ENCODE peak calls at places on chromosomes 6 and 20, in ten cellular contexts. B is left ventricle myocardium inferior, I is cardiac fibroblast, X is tibial nerve, L is H9, T is colonic mucosa, M is adrenal gland, H is glutamatergic neuron, E is mucosa of descending colon, N is transverse colon. Z is an unnamed sample.

GRCh38 chr20:60211618-60212463 is 253.6 kb downstream of the CDH26 start:
- DNase-seq in B (no peak), I (no peak), X (no peak), L (no peak), T (no peak), M (no peak), H (no peak), E (no peak), N (no peak), Z (no peak)

GRCh38 chr6:129709909-129710721 is at the start of gene ARHGAP18:
- DNase-seq in B (peak), I (peak), X (peak), L (peak), T (peak), M (peak), H (peak), E (peak), N (peak), Z (peak)

GRCh38 chr6:40960784-40961430 is 78.1 kb downstream of the UNC5CL start:
- DNase-seq in B (no peak), I (no peak), X (no peak), L (no peak), T (no peak), M (no peak), H (no peak), E (no peak), N (no peak), Z (no peak)

GRCh38 chr20:22383156-22383555 is 201.2 kb downstream of the FOXA2 start:
- DNase-seq in B (no peak), I (no peak), X (no peak), L (no peak), T (no peak), M (no peak), H (no peak), E (no peak), N (no peak), Z (no peak)

GRCh38 chr6:168247456-168248147 is 72.0 kb downstream of the DACT2 start:
- DNase-seq in B (no peak), I (no peak), X (peak), L (no peak), T (peak), M (no peak), H (peak), E (peak), N (peak), Z (no peak)

GRCh38 chr20:62536731-62537401 is 61.1 kb upstream of the GATA5 start:
- DNase-seq in B (peak), I (no peak), X (no peak), L (no peak), T (no peak), M (peak), H (no peak), E (no peak), N (no peak), Z (peak)

GRCh38 chr20:20037960-20038359 is 14.3 kb downstream of the CRNKL1 start:
- DNase-seq in B (no peak), I (peak), X (no peak), L (no peak), T (no peak), M (no peak), H (no peak), E (no peak), N (no peak), Z (no peak)

GRCh38 chr6:10073326-10073725 is 341.5 kb downstream of the TFAP2A start:
- DNase-seq in B (no peak), I (no peak), X (no peak), L (no peak), T (no peak), M (no peak), H (no peak), E (no peak), N (no peak), Z (no peak)

GRCh38 chr20:22524393-22525015 is 59.9 kb downstream of the FOXA2 start:
- DNase-seq in B (no peak), I (no peak), X (no peak), L (no peak), T (no peak), M (no peak), H (no peak), E (no peak), N (no peak), Z (no peak)

GRCh38 chr6:11763460-11764249 is 14.9 kb downstream of the ADTRP start:
- DNase-seq in B (no peak), I (peak), X (no peak), L (no peak), T (no peak), M (peak), H (no peak), E (no peak), N (no peak), Z (no peak)

GRCh38 chr6:25036461-25036860 is 100.7 kb upstream of the RIPOR2 start:
- DNase-seq in B (no peak), I (no peak), X (no peak), L (no peak), T (no peak), M (no peak), H (no peak), E (no peak), N (no peak), Z (no peak)

GRCh38 chr6:108760158-108761050 is 87.8 kb upstream of the ARMC2 start:
- DNase-seq in B (no peak), I (peak), X (no peak), L (no peak), T (no peak), M (no peak), H (peak), E (no peak), N (no peak), Z (no peak)

GRCh38 chr6:106360989-106361430 is 493 bp downstream of the CRYBG1 start:
- DNase-seq in B (no peak), I (no peak), X (no peak), L (peak), T (peak), M (no peak), H (peak), E (peak), N (peak), Z (no peak)

GRCh38 chr6:8859501-8859900 is 424.2 kb upstream of the SLC35B3 start:
- DNase-seq in B (no peak), I (no peak), X (no peak), L (no peak), T (no peak), M (no peak), H (no peak), E (no peak), N (no peak), Z (no peak)

GRCh38 chr6:110529355-110529754 is 52.9 kb upstream of the SLC22A16 start:
- DNase-seq in B (no peak), I (peak), X (no peak), L (no peak), T (no peak), M (no peak), H (no peak), E (no peak), N (no peak), Z (no peak)

GRCh38 chr6:166058064-166058739 is 109.4 kb downstream of the TBXT start:
- DNase-seq in B (peak), I (peak), X (no peak), L (no peak), T (no peak), M (peak), H (no peak), E (no peak), N (no peak), Z (no peak)

GRCh38 chr6:43814865-43815264 is 44.9 kb downstream of the VEGFA start:
- DNase-seq in B (no peak), I (no peak), X (no peak), L (no peak), T (peak), M (no peak), H (no peak), E (no peak), N (no peak), Z (no peak)

GRCh38 chr20:41141153-41141815 is 3.9 kb downstream of the PLCG1 start:
- DNase-seq in B (peak), I (peak), X (peak), L (no peak), T (no peak), M (peak), H (no peak), E (no peak), N (peak), Z (peak)

GRCh38 chr6:158207452-158207788 is 39.3 kb downstream of the GTF2H5 start:
- DNase-seq in B (no peak), I (peak), X (no peak), L (no peak), T (no peak), M (no peak), H (no peak), E (no peak), N (no peak), Z (no peak)

GRCh38 chr6:40486576-40486975 is 100.6 kb downstream of the LRFN2 start:
- DNase-seq in B (no peak), I (no peak), X (no peak), L (no peak), T (no peak), M (no peak), H (no peak), E (no peak), N (no peak), Z (no peak)

GRCh38 chr6:33929575-33930288 is 125.9 kb upstream of the MLN start:
- DNase-seq in B (peak), I (no peak), X (no peak), L (no peak), T (no peak), M (no peak), H (no peak), E (no peak), N (no peak), Z (no peak)

GRCh38 chr20:62472020-62472342 is 3.8 kb downstream of the GATA5 start:
- DNase-seq in B (no peak), I (no peak), X (no peak), L (no peak), T (no peak), M (no peak), H (no peak), E (no peak), N (no peak), Z (no peak)

GRCh38 chr6:159002432-159003160 is 2.6 kb upstream of the RSPH3 start:
- DNase-seq in B (no peak), I (peak), X (no peak), L (no peak), T (no peak), M (peak), H (no peak), E (no peak), N (no peak), Z (no peak)

GRCh38 chr20:1392693-1393506 is at the start of gene FKBP1A:
- DNase-seq in B (peak), I (peak), X (peak), L (peak), T (peak), M (peak), H (peak), E (peak), N (peak), Z (peak)

GRCh38 chr6:14634072-14634471 is 516.5 kb downstream of the CD83 start:
- DNase-seq in B (no peak), I (no peak), X (no peak), L (no peak), T (no peak), M (no peak), H (no peak), E (no peak), N (no peak), Z (no peak)

GRCh38 chr6:125952764-125953501 is 3.6 kb upstream of the HINT3 start:
- DNase-seq in B (no peak), I (peak), X (no peak), L (peak), T (no peak), M (no peak), H (no peak), E (peak), N (peak), Z (no peak)

GRCh38 chr6:7108964-7109836 is 1.4 kb downstream of the RREB1 start:
- DNase-seq in B (peak), I (peak), X (peak), L (no peak), T (peak), M (peak), H (peak), E (peak), N (peak), Z (peak)

GRCh38 chr6:83781506-83781905 is 71.7 kb upstream of the RIPPLY2 start:
- DNase-seq in B (no peak), I (no peak), X (no peak), L (no peak), T (no peak), M (no peak), H (no peak), E (no peak), N (no peak), Z (no peak)

GRCh38 chr6:87700729-87701675 is 1.0 kb downstream of the AKIRIN2 start:
- DNase-seq in B (peak), I (peak), X (peak), L (no peak), T (peak), M (peak), H (peak), E (no peak), N (peak), Z (no peak)

GRCh38 chr20:51350941-51351631 is 191.4 kb downstream of the NFATC2 start:
- DNase-seq in B (no peak), I (peak), X (no peak), L (no peak), T (no peak), M (no peak), H (no peak), E (no peak), N (no peak), Z (peak)

GRCh38 chr6:152267967-152268845 is 369.0 kb downstream of the SYNE1 start:
- DNase-seq in B (no peak), I (peak), X (peak), L (no peak), T (no peak), M (no peak), H (no peak), E (no peak), N (no peak), Z (no peak)

GRCh38 chr6:132072271-132072670 is 121.1 kb upstream of the CCN2 start:
- DNase-seq in B (no peak), I (no peak), X (no peak), L (no peak), T (no peak), M (no peak), H (no peak), E (no peak), N (no peak), Z (no peak)

GRCh38 chr20:51790256-51790655 is 12.1 kb downstream of the SALL4 start:
- DNase-seq in B (no peak), I (no peak), X (no peak), L (no peak), T (no peak), M (no peak), H (no peak), E (no peak), N (no peak), Z (no peak)

GRCh38 chr6:39287601-39288000 is 26.6 kb downstream of the KCNK17 start:
- DNase-seq in B (no peak), I (no peak), X (no peak), L (no peak), T (no peak), M (no peak), H (no peak), E (no peak), N (no peak), Z (no peak)

GRCh38 chr6:111841822-111842221 is 31.4 kb downstream of the FYN start:
- DNase-seq in B (no peak), I (peak), X (peak), L (no peak), T (peak), M (no peak), H (no peak), E (no peak), N (peak), Z (no peak)

DNA sequence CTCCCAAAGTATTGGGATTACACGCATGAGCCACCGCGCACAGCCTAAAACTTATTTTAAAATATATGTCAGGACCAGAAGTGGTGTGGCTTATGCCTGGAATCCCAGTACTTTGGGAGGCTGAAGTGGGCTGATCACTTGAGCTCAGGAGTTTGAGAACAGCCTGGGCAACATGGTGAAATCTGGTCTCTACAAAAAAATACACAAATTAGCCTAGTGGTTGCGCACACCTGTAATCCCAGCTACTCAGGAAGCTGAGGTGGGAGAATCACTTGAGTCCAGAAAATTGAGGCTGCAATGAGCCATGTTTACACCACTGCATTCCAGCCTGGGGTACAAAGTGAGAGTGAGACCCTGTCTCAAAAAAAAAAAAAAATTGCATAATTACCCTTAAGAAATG is 13.7 kb downstream of the PXT1 start:
- DNase-seq in B (no peak), I (peak), X (no peak), L (no peak), T (no peak), M (no peak), H (no peak), E (no peak), N (no peak), Z (no peak)
- TF ChIP-seq CTCF in B (no peak), I (no peak), X (no peak), L (no peak), T (no peak), M (no peak), H (no peak), E (no peak), N (no peak), Z (no peak)

DNA sequence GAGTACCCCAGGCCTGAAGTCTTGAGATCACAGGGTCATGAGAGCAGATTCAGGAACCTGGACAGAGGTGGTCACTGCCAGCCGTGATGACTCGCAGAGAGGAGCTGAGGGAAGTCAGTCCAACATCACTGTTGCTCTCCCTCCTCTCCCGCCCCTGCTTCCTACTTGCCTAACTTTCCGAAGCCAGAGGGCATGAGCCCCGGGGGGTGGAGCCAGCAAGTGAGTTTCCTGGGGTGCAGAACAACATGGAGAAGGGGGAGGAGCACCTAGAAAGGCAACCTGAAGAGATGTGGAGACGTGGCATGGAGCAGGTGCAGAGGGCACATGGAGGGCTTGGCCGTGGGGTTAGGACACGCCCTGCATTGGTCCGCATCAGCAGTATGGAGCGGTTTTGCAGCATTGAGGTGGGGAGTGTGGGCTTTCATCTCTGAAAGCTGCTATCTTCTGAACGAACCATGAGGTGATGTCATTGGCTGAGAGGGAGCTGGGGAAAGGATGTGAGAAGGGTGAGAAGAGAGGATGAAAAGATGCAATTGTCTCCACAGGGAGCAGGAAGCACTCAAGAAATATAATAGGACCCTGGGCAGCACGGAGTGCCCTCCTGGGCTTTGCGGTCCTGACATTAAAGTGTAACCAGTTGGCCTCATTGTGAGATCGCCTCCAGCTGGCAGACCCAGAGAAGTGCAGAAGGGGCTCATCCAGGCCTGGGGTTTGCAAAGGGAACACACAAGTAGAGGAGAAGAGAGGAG is 25.0 kb downstream of the GDAP1L1 start:
- DNase-seq in B (no peak), I (no peak), X (no peak), L (peak), T (no peak), M (no peak), H (peak), E (no peak), N (no peak), Z (no peak)
- TF ChIP-seq CTCF in B (peak), I (peak), X (no peak), L (peak), T (no peak), M (no peak), H (peak), E (no peak), N (no peak), Z (no peak)

DNA sequence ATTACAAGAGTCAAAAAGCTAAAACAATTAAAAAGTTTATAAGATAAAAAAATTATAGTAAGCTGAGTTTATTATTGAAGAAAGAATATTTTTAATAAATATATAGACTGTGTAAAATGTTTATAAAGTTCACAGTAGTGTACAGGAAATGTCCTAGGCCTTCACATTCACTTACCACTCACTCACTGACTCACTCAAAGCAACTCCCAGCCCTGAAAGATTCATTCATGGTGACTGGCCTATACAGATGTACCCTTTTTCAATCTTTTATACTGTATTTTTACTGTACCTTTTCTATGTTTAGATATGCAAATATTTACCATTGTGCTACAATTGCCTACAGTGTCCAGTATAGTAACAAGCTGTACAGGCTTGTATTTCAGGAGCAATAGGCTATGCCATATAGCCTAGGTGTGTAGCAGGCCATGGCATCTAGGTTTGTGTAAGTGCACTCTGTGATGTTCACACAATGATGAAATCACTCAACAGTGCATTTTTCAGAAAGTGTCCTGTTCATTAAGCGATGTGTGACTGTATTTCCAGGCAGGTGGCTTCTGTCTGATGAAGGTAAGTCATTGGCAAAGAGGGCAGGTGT is 130.2 kb downstream of the BTBD3 start:
- DNase-seq in B (no peak), I (peak), X (no peak), L (no peak), T (no peak), M (no peak), H (no peak), E (no peak), N (no peak), Z (no peak)
- TF ChIP-seq CTCF in B (no peak), I (no peak), X (no peak), L (no peak), T (no peak), M (no peak), H (no peak), E (no peak), N (no peak), Z (no peak)

GRCh38 chr6:145668844-145669243 is 66.5 kb downstream of the EPM2A start:
- DNase-seq in B (no peak), I (no peak), X (no peak), L (no peak), T (no peak), M (no peak), H (no peak), E (no peak), N (no peak), Z (no peak)
- TF ChIP-seq CTCF in B (no peak), I (no peak), X (no peak), L (no peak), T (no peak), M (no peak), H (no peak), E (no peak), N (no peak), Z (no peak)

GRCh38 chr6:37362101-37362823 is 8.5 kb downstream of the RNF8 start:
- DNase-seq in B (no peak), I (no peak), X (no peak), L (no peak), T (no peak), M (no peak), H (no peak), E (no peak), N (no peak), Z (no peak)

GRCh38 chr6:37368961-37369320 is 15.2 kb downstream of the RNF8 start:
- DNase-seq in B (no peak), I (no peak), X (no peak), L (no peak), T (no peak), M (no peak), H (no peak), E (no peak), N (no peak), Z (no peak)

GRCh38 chr6:37366910-37367309 is 13.1 kb downstream of the RNF8 start:
- DNase-seq in B (no peak), I (no peak), X (no peak), L (no peak), T (no peak), M (no peak), H (no peak), E (no peak), N (no peak), Z (no peak)

GRCh38 chr6:37367557-37367956 is 13.8 kb downstream of the RNF8 start:
- DNase-seq in B (no peak), I (no peak), X (no peak), L (no peak), T (no peak), M (no peak), H (no peak), E (no peak), N (no peak), Z (no peak)

GRCh38 chr6:37365791-37366190 is 12.0 kb downstream of the RNF8 start:
- DNase-seq in B (no peak), I (peak), X (no peak), L (no peak), T (no peak), M (no peak), H (no peak), E (no peak), N (no peak), Z (no peak)
- TF ChIP-seq CTCF in B (peak), I (peak), X (no peak), L (no peak), T (no peak), M (no peak), H (no peak), E (no peak), N (no peak), Z (no peak)